ENCODE peak calls at places on chromosomes 6 and 20, in five cellular contexts. H is GM12878, Z is K562, G is HepG2, K is SK-N-SH. F is an unnamed sample.

GRCh38 chr6:123171341-123171740 is 175.3 kb downstream of the CLVS2 start:
- DNase-seq in H (no peak), Z (no peak), G (no peak), K (no peak), F (no peak)

GRCh38 chr6:2465336-2465735 is 219.9 kb upstream of the GMDS start:
- DNase-seq in H (no peak), Z (no peak), G (no peak), K (no peak), F (no peak)

GRCh38 chr6:135812085-135812526 is 39.4 kb upstream of the PDE7B start:
- DNase-seq in H (no peak), Z (no peak), G (no peak), K (no peak), F (no peak)

GRCh38 chr6:129543981-129544380 is 166.0 kb downstream of the ARHGAP18 start:
- DNase-seq in H (no peak), Z (no peak), G (no peak), K (no peak), F (no peak)

GRCh38 chr6:42177514-42178364 is 4.6 kb downstream of the GUCA1A start:
- DNase-seq in H (no peak), Z (peak), G (no peak), K (peak), F (no peak)

GRCh38 chr6:69232506-69233194 is 564.2 kb downstream of the LMBRD1 start:
- DNase-seq in H (no peak), Z (peak), G (peak), K (peak), F (peak)

GRCh38 chr6:163260111-163260895 is 154.2 kb upstream of the QKI start:
- DNase-seq in H (no peak), Z (no peak), G (no peak), K (no peak), F (no peak)

GRCh38 chr6:133966654-133967300 is 13.8 kb downstream of the TBPL1 start:
- DNase-seq in H (peak), Z (no peak), G (no peak), K (no peak), F (no peak)

GRCh38 chr20:5000263-5001173 is 792 bp downstream of the SLC23A2 start:
- DNase-seq in H (no peak), Z (no peak), G (peak), K (peak), F (peak)

GRCh38 chr6:145960918-145961604 is 3.1 kb downstream of the SHPRH start:
- DNase-seq in H (no peak), Z (no peak), G (no peak), K (no peak), F (no peak)

GRCh38 chr20:10218536-10219451 is at the start of gene SNAP25:
- DNase-seq in H (no peak), Z (peak), G (no peak), K (peak), F (peak)

GRCh38 chr6:28544211-28544610 is 18.5 kb downstream of the GPX5 start:
- DNase-seq in H (no peak), Z (no peak), G (no peak), K (no peak), F (no peak)

GRCh38 chr6:28545955-28546354 is 20.3 kb downstream of the GPX5 start:
- DNase-seq in H (no peak), Z (no peak), G (no peak), K (no peak), F (no peak)

GRCh38 chr6:28541996-28542395 is 16.3 kb downstream of the GPX5 start:
- DNase-seq in H (no peak), Z (no peak), G (no peak), K (no peak), F (no peak)

GRCh38 chr6:28542440-28543293 is 17.0 kb downstream of the GPX5 start:
- DNase-seq in H (peak), Z (peak), G (peak), K (peak), F (peak)

GRCh38 chr6:28543671-28544131 is 18.0 kb downstream of the GPX5 start:
- DNase-seq in H (no peak), Z (no peak), G (no peak), K (peak), F (peak)
- TF ChIP-seq REST in H (no peak), Z (no peak), G (no peak), K (no peak), F (no peak)

GRCh38 chr6:119138906-119139541 is 60.6 kb upstream of the FAM184A start:
- DNase-seq in H (no peak), Z (no peak), G (no peak), K (no peak), F (no peak)

GRCh38 chr6:119134752-119135151 is 56.3 kb upstream of the FAM184A start:
- DNase-seq in H (no peak), Z (no peak), G (no peak), K (no peak), F (no peak)

GRCh38 chr6:119133400-119133799 is 54.9 kb upstream of the FAM184A start:
- DNase-seq in H (no peak), Z (no peak), G (no peak), K (no peak), F (no peak)

GRCh38 chr6:119140471-119141165 is 62.2 kb upstream of the FAM184A start:
- DNase-seq in H (no peak), Z (no peak), G (no peak), K (no peak), F (no peak)

GRCh38 chr6:119137194-119138072 is 59.0 kb upstream of the FAM184A start:
- DNase-seq in H (no peak), Z (peak), G (no peak), K (no peak), F (no peak)
- TF ChIP-seq GABPA in H (no peak), Z (no peak), G (no peak), K (no peak), F (no peak)

GRCh38 chr20:21234816-21235215 is 68.3 kb upstream of the XRN2 start:
- DNase-seq in H (no peak), Z (no peak), G (no peak), K (no peak), F (no peak)
- TF ChIP-seq REST in H (no peak), Z (no peak), G (no peak), K (no peak), F (no peak)

GRCh38 chr20:18323705-18324104 is 35.4 kb downstream of the ZNF133 start:
- DNase-seq in H (no peak), Z (no peak), G (no peak), K (no peak), F (no peak)

GRCh38 chr20:18331694-18332093 is 43.4 kb downstream of the ZNF133 start:
- DNase-seq in H (no peak), Z (no peak), G (no peak), K (no peak), F (no peak)

GRCh38 chr20:18322551-18322950 is 34.2 kb downstream of the ZNF133 start:
- DNase-seq in H (no peak), Z (no peak), G (no peak), K (no peak), F (no peak)

GRCh38 chr20:18324596-18325089 is 36.3 kb downstream of the ZNF133 start:
- DNase-seq in H (no peak), Z (no peak), G (peak), K (no peak), F (no peak)

DNA sequence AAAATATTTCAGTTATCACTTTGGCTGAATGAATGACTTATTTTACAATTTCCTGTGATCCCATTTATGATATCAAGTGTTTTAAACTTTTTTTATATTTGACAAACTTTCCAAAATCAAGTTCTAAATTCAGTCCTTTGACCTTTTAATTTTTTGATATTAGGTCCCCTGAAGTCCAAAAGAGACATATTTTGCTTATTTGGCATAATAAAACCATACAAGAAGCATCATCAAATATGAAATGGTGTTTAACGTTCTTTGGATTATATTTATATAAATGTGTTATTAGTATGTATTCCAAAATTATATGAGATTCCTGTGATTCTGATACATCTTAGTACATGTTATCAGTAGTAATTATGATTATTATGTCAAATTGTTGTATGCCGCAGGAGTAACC is 38.7 kb downstream of the ZNF133 start:
- DNase-seq in H (no peak), Z (no peak), G (no peak), K (no peak), F (no peak)
- TF ChIP-seq GABPA in H (no peak), Z (no peak), G (no peak), K (no peak), F (no peak)

GRCh38 chr6:149236584-149236983 is 80.9 kb upstream of the TAB2 start:
- DNase-seq in H (no peak), Z (no peak), G (no peak), K (peak), F (no peak)
- TF ChIP-seq REST in H (no peak), Z (no peak), G (no peak), K (no peak), F (no peak)

DNA sequence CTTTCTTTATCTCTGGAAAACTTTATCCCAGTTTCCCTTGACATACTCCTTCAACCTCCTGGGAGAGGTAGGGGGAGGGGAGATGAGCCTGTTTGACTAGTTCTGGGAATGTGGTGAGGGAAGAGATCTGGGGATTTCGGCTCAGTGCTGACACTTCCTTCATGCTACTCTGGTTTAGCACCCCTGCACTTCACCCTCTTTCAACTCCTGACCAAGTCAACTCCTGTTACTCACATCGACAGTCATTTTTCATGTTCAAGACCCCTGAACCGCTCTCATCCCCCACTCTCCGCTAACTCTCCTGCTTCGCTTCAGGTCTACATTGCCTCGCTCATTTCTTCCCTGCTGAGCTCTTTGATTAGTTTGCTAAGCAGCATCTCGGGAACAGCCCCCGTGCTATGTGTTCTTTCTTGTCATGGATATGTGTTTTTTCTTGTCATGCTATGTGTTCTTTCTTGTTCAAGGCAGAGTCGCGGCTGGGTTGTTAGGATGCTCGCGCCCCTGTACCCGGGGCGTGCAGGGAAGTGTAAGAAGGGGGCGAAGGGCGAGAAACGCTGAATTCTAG is 16.6 kb upstream of the TRIM27 start:
- DNase-seq in H (peak), Z (peak), G (peak), K (peak), F (no peak)
- TF ChIP-seq GABPA in H (no peak), Z (no peak), G (no peak), K (no peak), F (no peak)

DNA sequence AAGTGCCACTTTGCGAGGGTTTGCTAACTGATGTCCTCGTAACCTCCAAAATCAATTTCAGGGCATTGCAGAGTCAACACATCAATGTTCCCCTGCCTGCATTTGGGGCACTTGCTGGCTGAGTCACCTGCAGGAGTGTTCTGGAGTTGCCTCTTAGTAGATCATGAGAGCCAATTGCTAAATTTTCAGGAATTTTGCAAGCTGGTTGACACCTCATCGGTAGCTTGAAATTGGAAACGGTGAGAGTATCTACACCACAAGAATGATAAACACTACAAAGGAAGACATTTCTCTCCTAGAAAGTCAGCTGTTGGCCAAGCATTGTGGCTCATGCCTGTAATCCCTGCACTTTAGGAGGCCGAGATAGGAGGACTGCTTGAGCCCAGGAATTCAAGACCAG is 10.8 kb upstream of the BFSP1 start:
- DNase-seq in H (no peak), Z (no peak), G (no peak), K (no peak), F (no peak)
- TF ChIP-seq REST in H (no peak), Z (no peak), G (no peak), K (no peak), F (no peak)